ENCODE peak calls at places on chromosome 1, in seven cellular contexts. One of them, this sample, is unnamed.

GRCh38 chr1:117077267-117077666 is 17.1 kb downstream of the TTF2 start:
- DNase-seq in esophagus squamous epithelium: no peak
- DNase-seq in CD4-positive, CD25-positive, alpha-beta regulatory T cell: peak; percentile 45
- DNase-seq in hepatocyte: peak; percentile 32
- DNase-seq in left lung: no peak
- DNase-seq in activated CD4-positive, alpha-beta T cell treated with anti-CD3 and anti-CD28 coated beads, Interleukin-2, amount 50 U/mL, for 1 hour: no peak
- DNase-seq in cardiac muscle cell: no peak
- DNase-seq in this sample: no peak

GRCh38 chr1:51444096-51444495 is 75.0 kb downstream of the EPS15 start:
- DNase-seq in esophagus squamous epithelium: no peak
- DNase-seq in CD4-positive, CD25-positive, alpha-beta regulatory T cell: no peak
- DNase-seq in hepatocyte: no peak
- DNase-seq in left lung: no peak
- DNase-seq in activated CD4-positive, alpha-beta T cell treated with anti-CD3 and anti-CD28 coated beads, Interleukin-2, amount 50 U/mL, for 1 hour: no peak
- DNase-seq in cardiac muscle cell: no peak
- DNase-seq in this sample: no peak

GRCh38 chr1:176102243-176102642 is 104.8 kb downstream of the COP1 start:
- DNase-seq in esophagus squamous epithelium: no peak
- DNase-seq in CD4-positive, CD25-positive, alpha-beta regulatory T cell: no peak
- DNase-seq in hepatocyte: peak; percentile 5
- DNase-seq in left lung: no peak
- DNase-seq in activated CD4-positive, alpha-beta T cell treated with anti-CD3 and anti-CD28 coated beads, Interleukin-2, amount 50 U/mL, for 1 hour: no peak
- DNase-seq in cardiac muscle cell: peak; percentile 45
- DNase-seq in this sample: peak; percentile 20

GRCh38 chr1:235649722-235650163 is at the start of gene GNG4:
- DNase-seq in esophagus squamous epithelium: no peak
- DNase-seq in CD4-positive, CD25-positive, alpha-beta regulatory T cell: no peak
- DNase-seq in hepatocyte: peak; percentile 72
- DNase-seq in left lung: no peak
- DNase-seq in activated CD4-positive, alpha-beta T cell treated with anti-CD3 and anti-CD28 coated beads, Interleukin-2, amount 50 U/mL, for 1 hour: peak; percentile 39
- DNase-seq in cardiac muscle cell: peak; percentile 36
- DNase-seq in this sample: no peak

GRCh38 chr1:116254776-116255175 is 118.3 kb upstream of the ATP1A1 start:
- DNase-seq in esophagus squamous epithelium: no peak
- DNase-seq in CD4-positive, CD25-positive, alpha-beta regulatory T cell: no peak
- DNase-seq in hepatocyte: no peak
- DNase-seq in left lung: no peak
- DNase-seq in activated CD4-positive, alpha-beta T cell treated with anti-CD3 and anti-CD28 coated beads, Interleukin-2, amount 50 U/mL, for 1 hour: no peak
- DNase-seq in cardiac muscle cell: no peak
- DNase-seq in this sample: no peak

GRCh38 chr1:163166886-163167555 is 35.7 kb downstream of the RGS5 start:
- DNase-seq in esophagus squamous epithelium: no peak
- DNase-seq in CD4-positive, CD25-positive, alpha-beta regulatory T cell: no peak
- DNase-seq in hepatocyte: no peak
- DNase-seq in left lung: no peak
- DNase-seq in activated CD4-positive, alpha-beta T cell treated with anti-CD3 and anti-CD28 coated beads, Interleukin-2, amount 50 U/mL, for 1 hour: no peak
- DNase-seq in cardiac muscle cell: no peak
- DNase-seq in this sample: no peak

GRCh38 chr1:226943156-226943555 is 3.1 kb downstream of the COQ8A start:
- DNase-seq in esophagus squamous epithelium: no peak
- DNase-seq in CD4-positive, CD25-positive, alpha-beta regulatory T cell: no peak
- DNase-seq in hepatocyte: no peak
- DNase-seq in left lung: no peak
- DNase-seq in activated CD4-positive, alpha-beta T cell treated with anti-CD3 and anti-CD28 coated beads, Interleukin-2, amount 50 U/mL, for 1 hour: no peak
- DNase-seq in cardiac muscle cell: no peak
- DNase-seq in this sample: no peak

GRCh38 chr1:85137660-85138059 is 63.2 kb downstream of the SYDE2 start:
- DNase-seq in esophagus squamous epithelium: no peak
- DNase-seq in CD4-positive, CD25-positive, alpha-beta regulatory T cell: no peak
- DNase-seq in hepatocyte: peak; percentile 78
- DNase-seq in left lung: peak; percentile 74
- DNase-seq in activated CD4-positive, alpha-beta T cell treated with anti-CD3 and anti-CD28 coated beads, Interleukin-2, amount 50 U/mL, for 1 hour: no peak
- DNase-seq in cardiac muscle cell: no peak
- DNase-seq in this sample: no peak

GRCh38 chr1:180777072-180777689 is 135.5 kb upstream of the KIAA1614 start:
- DNase-seq in esophagus squamous epithelium: no peak
- DNase-seq in CD4-positive, CD25-positive, alpha-beta regulatory T cell: no peak
- DNase-seq in hepatocyte: no peak
- DNase-seq in left lung: no peak
- DNase-seq in activated CD4-positive, alpha-beta T cell treated with anti-CD3 and anti-CD28 coated beads, Interleukin-2, amount 50 U/mL, for 1 hour: no peak
- DNase-seq in cardiac muscle cell: no peak
- DNase-seq in this sample: no peak

GRCh38 chr1:59738152-59738551 is 76.6 kb upstream of the HOOK1 start:
- DNase-seq in esophagus squamous epithelium: no peak
- DNase-seq in CD4-positive, CD25-positive, alpha-beta regulatory T cell: no peak
- DNase-seq in hepatocyte: no peak
- DNase-seq in left lung: no peak
- DNase-seq in activated CD4-positive, alpha-beta T cell treated with anti-CD3 and anti-CD28 coated beads, Interleukin-2, amount 50 U/mL, for 1 hour: no peak
- DNase-seq in cardiac muscle cell: no peak
- DNase-seq in this sample: no peak

GRCh38 chr1:39142394-39143060 is 62.0 kb upstream of the MACF1 start:
- DNase-seq in esophagus squamous epithelium: no peak
- DNase-seq in CD4-positive, CD25-positive, alpha-beta regulatory T cell: no peak
- DNase-seq in hepatocyte: peak; percentile 20
- DNase-seq in left lung: peak; percentile 80
- DNase-seq in activated CD4-positive, alpha-beta T cell treated with anti-CD3 and anti-CD28 coated beads, Interleukin-2, amount 50 U/mL, for 1 hour: no peak
- DNase-seq in cardiac muscle cell: no peak
- DNase-seq in this sample: no peak

GRCh38 chr1:27632387-27633297 is 2.3 kb downstream of the FGR start:
- DNase-seq in esophagus squamous epithelium: no peak
- DNase-seq in CD4-positive, CD25-positive, alpha-beta regulatory T cell: peak; percentile 72
- DNase-seq in hepatocyte: no peak
- DNase-seq in left lung: no peak
- DNase-seq in activated CD4-positive, alpha-beta T cell treated with anti-CD3 and anti-CD28 coated beads, Interleukin-2, amount 50 U/mL, for 1 hour: peak; percentile 49
- DNase-seq in cardiac muscle cell: no peak
- DNase-seq in this sample: peak; percentile 99

GRCh38 chr1:235939488-235939775 is 72.7 kb upstream of the LYST start:
- DNase-seq in esophagus squamous epithelium: no peak
- DNase-seq in CD4-positive, CD25-positive, alpha-beta regulatory T cell: no peak
- DNase-seq in hepatocyte: no peak
- DNase-seq in left lung: no peak
- DNase-seq in activated CD4-positive, alpha-beta T cell treated with anti-CD3 and anti-CD28 coated beads, Interleukin-2, amount 50 U/mL, for 1 hour: no peak
- DNase-seq in cardiac muscle cell: no peak
- DNase-seq in this sample: no peak

GRCh38 chr1:105793541-105794146 is 1262.8 kb upstream of the PRMT6 start:
- DNase-seq in esophagus squamous epithelium: no peak
- DNase-seq in CD4-positive, CD25-positive, alpha-beta regulatory T cell: peak; percentile 3
- DNase-seq in hepatocyte: peak; percentile 71
- DNase-seq in left lung: no peak
- DNase-seq in activated CD4-positive, alpha-beta T cell treated with anti-CD3 and anti-CD28 coated beads, Interleukin-2, amount 50 U/mL, for 1 hour: no peak
- DNase-seq in cardiac muscle cell: peak; percentile 78
- DNase-seq in this sample: peak; percentile 45

This sample was measured in Jurkat, Clone E6-1.